ENCODE peak calls at places on chromosome 11, in eight cellular contexts. One of them, this sample, is unnamed.

GRCh38 chr11:61635304-61635703 is 44.9 kb upstream of the DAGLA start:
- DNase-seq in hepatocyte: no peak
- DNase-seq in effector memory CD4-positive, alpha-beta T cell: no peak
- DNase-seq in SJSA1: no peak
- DNase-seq in heart left ventricle: no peak
- DNase-seq in ovary: no peak
- DNase-seq in body of pancreas: no peak
- DNase-seq in H9: no peak
- DNase-seq in this sample: no peak

GRCh38 chr11:120295110-120295509 is 30.0 kb upstream of the TLCD5 start:
- DNase-seq in ovary: no peak
- DNase-seq in hepatocyte: no peak
- DNase-seq in effector memory CD4-positive, alpha-beta T cell: no peak
- DNase-seq in H9: no peak
- DNase-seq in heart left ventricle: no peak
- DNase-seq in SJSA1: no peak
- DNase-seq in body of pancreas: peak; percentile 52
- DNase-seq in this sample: no peak

GRCh38 chr11:103359221-103359620 is 250.0 kb downstream of the DYNC2H1 start:
- DNase-seq in effector memory CD4-positive, alpha-beta T cell: no peak
- DNase-seq in SJSA1: no peak
- DNase-seq in H9: no peak
- DNase-seq in heart left ventricle: no peak
- DNase-seq in body of pancreas: no peak
- DNase-seq in ovary: no peak
- DNase-seq in hepatocyte: no peak
- DNase-seq in this sample: no peak

GRCh38 chr11:119741369-119742262 is 12.6 kb upstream of the NECTIN1 start:
- DNase-seq in SJSA1: no peak
- DNase-seq in heart left ventricle: peak; percentile 82
- DNase-seq in effector memory CD4-positive, alpha-beta T cell: peak; percentile 21
- DNase-seq in ovary: peak; percentile 47
- DNase-seq in H9: peak; percentile 74
- DNase-seq in body of pancreas: peak; percentile 33
- DNase-seq in hepatocyte: peak; percentile 62
- DNase-seq in this sample: no peak

GRCh38 chr11:82767123-82767522 is 33.5 kb upstream of the FAM181B start:
- DNase-seq in SJSA1: no peak
- DNase-seq in heart left ventricle: no peak
- DNase-seq in effector memory CD4-positive, alpha-beta T cell: no peak
- DNase-seq in ovary: no peak
- DNase-seq in H9: no peak
- DNase-seq in hepatocyte: no peak
- DNase-seq in body of pancreas: no peak
- DNase-seq in this sample: no peak

GRCh38 chr11:6402561-6402981 is 12.3 kb downstream of the SMPD1 start:
- DNase-seq in SJSA1: no peak
- DNase-seq in heart left ventricle: no peak
- DNase-seq in ovary: no peak
- DNase-seq in H9: no peak
- DNase-seq in body of pancreas: no peak
- DNase-seq in hepatocyte: no peak
- DNase-seq in effector memory CD4-positive, alpha-beta T cell: peak; percentile 67
- DNase-seq in this sample: no peak

GRCh38 chr11:6497069-6497839 is at the start of gene DNHD1:
- DNase-seq in heart left ventricle: no peak
- DNase-seq in hepatocyte: no peak
- DNase-seq in SJSA1: no peak
- DNase-seq in effector memory CD4-positive, alpha-beta T cell: no peak
- DNase-seq in body of pancreas: no peak
- DNase-seq in H9: peak; percentile 78
- DNase-seq in ovary: peak; percentile 66
- DNase-seq in this sample: no peak

GRCh38 chr11:116478205-116478604 is 294.6 kb downstream of the BUD13 start:
- DNase-seq in effector memory CD4-positive, alpha-beta T cell: no peak
- DNase-seq in ovary: no peak
- DNase-seq in SJSA1: no peak
- DNase-seq in heart left ventricle: no peak
- DNase-seq in hepatocyte: no peak
- DNase-seq in body of pancreas: no peak
- DNase-seq in H9: no peak
- DNase-seq in this sample: no peak

GRCh38 chr11:27218498-27219038 is 144.4 kb downstream of the CCDC34 start:
- DNase-seq in ovary: no peak
- DNase-seq in effector memory CD4-positive, alpha-beta T cell: no peak
- DNase-seq in heart left ventricle: no peak
- DNase-seq in body of pancreas: no peak
- DNase-seq in H9: no peak
- DNase-seq in hepatocyte: no peak
- DNase-seq in SJSA1: peak; percentile 79
- DNase-seq in this sample: no peak

GRCh38 chr11:123308077-123308476 is 113.0 kb upstream of the CLMP start:
- DNase-seq in hepatocyte: no peak
- DNase-seq in H9: no peak
- DNase-seq in SJSA1: no peak
- DNase-seq in heart left ventricle: no peak
- DNase-seq in effector memory CD4-positive, alpha-beta T cell: no peak
- DNase-seq in body of pancreas: no peak
- DNase-seq in ovary: no peak
- DNase-seq in this sample: no peak

GRCh38 chr11:66313321-66314185 is 3.3 kb downstream of the CD248 start:
- DNase-seq in SJSA1: no peak
- DNase-seq in heart left ventricle: peak; percentile 76
- DNase-seq in effector memory CD4-positive, alpha-beta T cell: no peak
- DNase-seq in body of pancreas: peak; percentile 34
- DNase-seq in ovary: no peak
- DNase-seq in hepatocyte: peak; percentile 86
- DNase-seq in H9: peak; percentile 77
- DNase-seq in this sample: no peak

GRCh38 chr11:35355102-35355749 is 64.1 kb downstream of the SLC1A2 start:
- DNase-seq in effector memory CD4-positive, alpha-beta T cell: no peak
- DNase-seq in heart left ventricle: no peak
- DNase-seq in ovary: no peak
- DNase-seq in H9: no peak
- DNase-seq in body of pancreas: no peak
- DNase-seq in hepatocyte: no peak
- DNase-seq in SJSA1: no peak
- DNase-seq in this sample: no peak

GRCh38 chr11:72263363-72263762 is 19.4 kb upstream of the PHOX2A start:
- DNase-seq in SJSA1: no peak
- DNase-seq in body of pancreas: no peak
- DNase-seq in H9: no peak
- DNase-seq in effector memory CD4-positive, alpha-beta T cell: no peak
- DNase-seq in ovary: no peak
- DNase-seq in hepatocyte: no peak
- DNase-seq in heart left ventricle: no peak
- DNase-seq in this sample: no peak

GRCh38 chr11:83070878-83071640 is 638 bp downstream of the RAB30 start:
- DNase-seq in H9: no peak
- DNase-seq in SJSA1: no peak
- DNase-seq in ovary: peak; percentile 70
- DNase-seq in hepatocyte: peak; percentile 49
- DNase-seq in body of pancreas: peak; percentile 50
- DNase-seq in effector memory CD4-positive, alpha-beta T cell: no peak
- DNase-seq in heart left ventricle: no peak
- DNase-seq in this sample: peak; percentile 57

GRCh38 chr11:27395556-27396258 is 32.7 kb upstream of the CCDC34 start:
- DNase-seq in heart left ventricle: no peak
- DNase-seq in effector memory CD4-positive, alpha-beta T cell: no peak
- DNase-seq in body of pancreas: peak; percentile 41
- DNase-seq in SJSA1: peak; percentile 76
- DNase-seq in ovary: no peak
- DNase-seq in hepatocyte: peak; percentile 81
- DNase-seq in H9: no peak
- DNase-seq in this sample: peak; percentile 13

GRCh38 chr11:10208045-10208674 is 85.9 kb downstream of the SBF2 start:
- DNase-seq in H9: no peak
- DNase-seq in heart left ventricle: no peak
- DNase-seq in body of pancreas: no peak
- DNase-seq in effector memory CD4-positive, alpha-beta T cell: no peak
- DNase-seq in SJSA1: peak; percentile 50
- DNase-seq in ovary: no peak
- DNase-seq in hepatocyte: peak; percentile 47
- DNase-seq in this sample: no peak

GRCh38 chr11:100704176-100704575 is 17.1 kb downstream of the ARHGAP42 start:
- DNase-seq in H9: no peak
- DNase-seq in hepatocyte: no peak
- DNase-seq in SJSA1: no peak
- DNase-seq in heart left ventricle: no peak
- DNase-seq in effector memory CD4-positive, alpha-beta T cell: no peak
- DNase-seq in ovary: no peak
- DNase-seq in body of pancreas: no peak
- DNase-seq in this sample: no peak

GRCh38 chr11:59556883-59557205 is 45.5 kb downstream of the OR4D9 start:
- DNase-seq in H9: peak; percentile 40
- DNase-seq in ovary: no peak
- DNase-seq in heart left ventricle: no peak
- DNase-seq in SJSA1: no peak
- DNase-seq in hepatocyte: no peak
- DNase-seq in body of pancreas: no peak
- DNase-seq in effector memory CD4-positive, alpha-beta T cell: no peak
- DNase-seq in this sample: peak; percentile 41

GRCh38 chr11:94193288-94193687 is 64.6 kb downstream of the PANX1 start:
- DNase-seq in ovary: no peak
- DNase-seq in H9: no peak
- DNase-seq in body of pancreas: no peak
- DNase-seq in heart left ventricle: no peak
- DNase-seq in effector memory CD4-positive, alpha-beta T cell: no peak
- DNase-seq in hepatocyte: no peak
- DNase-seq in SJSA1: no peak
- DNase-seq in this sample: no peak

GRCh38 chr11:78270993-78271392 is 82.3 kb downstream of the USP35 start:
- DNase-seq in hepatocyte: no peak
- DNase-seq in ovary: no peak
- DNase-seq in SJSA1: no peak
- DNase-seq in H9: no peak
- DNase-seq in body of pancreas: no peak
- DNase-seq in heart left ventricle: no peak
- DNase-seq in effector memory CD4-positive, alpha-beta T cell: no peak
- DNase-seq in this sample: no peak

GRCh38 chr11:64581057-64581523 is 9.9 kb upstream of the SLC22A12 start:
- DNase-seq in body of pancreas: no peak
- DNase-seq in effector memory CD4-positive, alpha-beta T cell: no peak
- DNase-seq in SJSA1: no peak
- DNase-seq in H9: no peak
- DNase-seq in ovary: peak; percentile 21
- DNase-seq in heart left ventricle: peak; percentile 41
- DNase-seq in hepatocyte: no peak
- DNase-seq in this sample: no peak

DNA sequence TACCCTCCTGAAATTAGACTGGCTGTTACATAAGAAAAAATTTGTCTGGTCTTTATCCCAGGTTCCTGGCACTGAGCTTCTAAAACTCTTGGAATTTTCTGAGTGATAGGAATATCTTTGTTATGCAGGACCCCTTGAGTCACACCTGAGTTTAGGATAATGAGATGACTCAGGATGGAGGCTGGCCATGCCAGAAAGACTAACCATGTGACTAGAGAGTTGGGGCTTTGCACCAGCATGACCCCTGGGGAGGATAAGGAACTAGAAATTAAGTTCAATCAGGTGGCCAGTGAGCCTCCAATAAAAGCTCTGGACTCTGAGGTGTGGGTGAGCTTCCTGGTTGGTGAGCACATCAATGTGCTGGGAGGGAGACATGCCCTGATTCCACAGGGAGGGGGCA is 88.1 kb downstream of the XRRA1 start:
- DNase-seq in H9: no peak
- DNase-seq in hepatocyte: no peak
- DNase-seq in ovary: no peak
- DNase-seq in SJSA1: no peak
- DNase-seq in body of pancreas: no peak
- DNase-seq in effector memory CD4-positive, alpha-beta T cell: no peak
- DNase-seq in heart left ventricle: no peak
- DNase-seq in this sample: no peak
- H3K9me3 ChIP-seq in H9: peaks cover 30% of the 10 kb centered on the region
- H3K9me3 ChIP-seq in hepatocyte: peaks cover 3% of the 10 kb centered on the region
- H3K9me3 ChIP-seq in ovary: peaks cover 18% of the 10 kb centered on the region
- H3K9me3 ChIP-seq in SJSA1: no peaks in the 10 kb centered on the region
- H3K9me3 ChIP-seq in body of pancreas: no peaks in the 10 kb centered on the region
- H3K9me3 ChIP-seq in effector memory CD4-positive, alpha-beta T cell: peaks cover 8% of the 10 kb centered on the region
- H3K9me3 ChIP-seq in heart left ventricle: peaks cover 22% of the 10 kb centered on the region
- H3K9me3 ChIP-seq in this sample: peaks cover 5% of the 10 kb centered on the region

DNA sequence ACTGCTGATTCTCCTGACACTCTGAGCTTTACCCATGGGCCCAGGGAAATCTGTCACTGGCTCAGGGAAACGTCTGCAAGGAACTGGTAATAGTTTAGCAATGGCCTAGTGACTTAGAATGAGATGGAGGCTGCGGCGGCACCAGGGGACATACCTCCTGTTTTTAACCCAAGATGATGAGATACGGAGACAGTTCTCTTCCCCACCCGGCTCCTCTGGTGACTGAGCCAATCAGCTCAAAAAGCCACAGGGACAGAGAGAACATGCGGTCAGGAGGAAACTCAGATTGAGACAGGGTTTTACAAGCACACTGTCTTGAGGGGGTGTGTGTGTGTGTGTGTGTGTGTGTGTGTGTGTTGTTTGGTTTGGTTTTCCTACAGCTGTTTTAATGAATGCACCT is 246.0 kb downstream of the NTM start:
- DNase-seq in H9: no peak
- DNase-seq in hepatocyte: no peak
- DNase-seq in body of pancreas: no peak
- DNase-seq in SJSA1: no peak
- DNase-seq in ovary: peak; percentile 38
- DNase-seq in heart left ventricle: no peak
- DNase-seq in effector memory CD4-positive, alpha-beta T cell: no peak
- DNase-seq in this sample: no peak
- H3K4me1 ChIP-seq in H9: peaks cover 2% of the 10 kb centered on the region
- H3K4me1 ChIP-seq in hepatocyte: peaks cover 6% of the 10 kb centered on the region
- H3K4me1 ChIP-seq in body of pancreas: no peaks in the 10 kb centered on the region
- H3K4me1 ChIP-seq in SJSA1: no peaks in the 10 kb centered on the region
- H3K4me1 ChIP-seq in ovary: peaks cover 15% of the 10 kb centered on the region
- H3K4me1 ChIP-seq in heart left ventricle: no peaks in the 10 kb centered on the region
- H3K4me1 ChIP-seq in effector memory CD4-positive, alpha-beta T cell: no peaks in the 10 kb centered on the region
- H3K4me1 ChIP-seq in this sample: peaks cover 44% of the 10 kb centered on the region

GRCh38 chr11:115066111-115066660 is 387.9 kb downstream of the NXPE2 start:
- DNase-seq in SJSA1: no peak
- DNase-seq in body of pancreas: no peak
- DNase-seq in effector memory CD4-positive, alpha-beta T cell: no peak
- DNase-seq in ovary: no peak
- DNase-seq in heart left ventricle: no peak
- DNase-seq in H9: no peak
- DNase-seq in hepatocyte: no peak
- DNase-seq in this sample: no peak
- H3K9me3 ChIP-seq in SJSA1: no peaks in the 10 kb centered on the region
- H3K9me3 ChIP-seq in body of pancreas: no peaks in the 10 kb centered on the region
- H3K9me3 ChIP-seq in effector memory CD4-positive, alpha-beta T cell: no peaks in the 10 kb centered on the region
- H3K9me3 ChIP-seq in ovary: no peaks in the 10 kb centered on the region
- H3K9me3 ChIP-seq in heart left ventricle: peaks cover 12% of the 10 kb centered on the region
- H3K9me3 ChIP-seq in H9: no peaks in the 10 kb centered on the region
- H3K9me3 ChIP-seq in hepatocyte: no peaks in the 10 kb centered on the region
- H3K9me3 ChIP-seq in this sample: no peaks in the 10 kb centered on the region

DNA sequence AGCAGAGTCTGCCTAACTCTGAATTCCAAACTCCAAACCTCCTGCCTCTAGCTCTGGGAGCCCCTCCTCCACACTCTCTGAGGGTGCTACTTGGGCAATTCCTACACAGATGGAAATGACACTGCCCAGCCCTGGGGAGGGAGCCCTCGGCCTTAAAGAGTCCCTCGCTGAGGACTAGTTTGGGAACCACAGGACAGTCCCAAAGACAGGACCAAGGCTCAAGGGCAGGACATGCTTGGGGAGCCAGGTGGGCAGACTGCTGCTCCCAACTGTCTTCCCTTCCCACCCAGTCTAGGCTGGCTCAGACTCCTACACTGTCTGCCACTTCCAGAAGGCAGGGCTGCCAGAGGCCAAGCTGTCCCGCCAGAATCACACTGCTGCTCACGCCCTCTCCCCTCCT is 9.9 kb downstream of the ARRB1 start:
- DNase-seq in ovary: no peak
- DNase-seq in SJSA1: no peak
- DNase-seq in hepatocyte: no peak
- DNase-seq in effector memory CD4-positive, alpha-beta T cell: no peak
- DNase-seq in heart left ventricle: no peak
- DNase-seq in H9: no peak
- DNase-seq in body of pancreas: no peak
- DNase-seq in this sample: no peak
- H3K4me1 ChIP-seq in ovary: peaks cover 47% of the 10 kb centered on the region
- H3K4me1 ChIP-seq in SJSA1: no peaks in the 10 kb centered on the region
- H3K4me1 ChIP-seq in hepatocyte: peaks cover 96% of the 10 kb centered on the region
- H3K4me1 ChIP-seq in effector memory CD4-positive, alpha-beta T cell: peaks cover 79% of the 10 kb centered on the region
- H3K4me1 ChIP-seq in heart left ventricle: peaks cover 40% of the 10 kb centered on the region
- H3K4me1 ChIP-seq in H9: peaks cover 11% of the 10 kb centered on the region
- H3K4me1 ChIP-seq in body of pancreas: peaks cover 87% of the 10 kb centered on the region
- H3K4me1 ChIP-seq in this sample: peaks cover 84% of the 10 kb centered on the region

This sample was measured in SJCRH30.